ENCODE peak calls at places on chromosomes 12 and 14, in five cellular contexts. L, R, B, V and U are unnamed samples.

GRCh38 chr12:88577537-88577936 is 2.7 kb downstream of the KITLG start:
- DNase-seq in L (no peak), R (no peak), B (peak; percentile 70), V (peak; percentile 58), U (peak; percentile 79)

GRCh38 chr14:69153848-69154208 is 909 bp upstream of the DCAF5 start:
- DNase-seq in L (peak; percentile 42), R (no peak), B (no peak), V (peak; percentile 29), U (no peak)

GRCh38 chr12:6059221-6059620 is 65.2 kb downstream of the VWF start:
- DNase-seq in L (no peak), R (no peak), B (no peak), V (no peak), U (no peak)

GRCh38 chr12:70824511-70824910 is 96.0 kb downstream of the PTPRR start:
- DNase-seq in L (no peak), R (no peak), B (no peak), V (no peak), U (no peak)

GRCh38 chr12:82981150-82981549 is 294.4 kb downstream of the TMTC2 start:
- DNase-seq in L (no peak), R (no peak), B (no peak), V (no peak), U (no peak)

GRCh38 chr14:61196792-61197191 is 84.3 kb downstream of the TMEM30B start:
- DNase-seq in L (no peak), R (no peak), B (no peak), V (no peak), U (peak; percentile 25)

GRCh38 chr12:107309020-107309419 is 215.7 kb upstream of the CRY1 start:
- DNase-seq in L (no peak), R (no peak), B (no peak), V (no peak), U (no peak)

GRCh38 chr12:132572801-132573760 is 37.3 kb downstream of the LRCOL1 start:
- DNase-seq in L (no peak), R (no peak), B (no peak), V (no peak), U (no peak)

GRCh38 chr12:4817813-4818212 is 91.9 kb upstream of the KCNA1 start:
- DNase-seq in L (no peak), R (no peak), B (no peak), V (no peak), U (no peak)

GRCh38 chr12:121490401-121491257 is 90.2 kb downstream of the KDM2B start:
- DNase-seq in L (no peak), R (no peak), B (no peak), V (no peak), U (no peak)

GRCh38 chr12:52121848-52122838 is 42.6 kb downstream of the SMIM41 start:
- DNase-seq in L (no peak), R (peak; percentile 85), B (peak; percentile 22), V (no peak), U (no peak)

GRCh38 chr14:54683882-54684794 is 117.2 kb downstream of the SAMD4A start:
- DNase-seq in L (peak; percentile 44), R (peak; percentile 39), B (peak; percentile 80), V (peak; percentile 81), U (peak; percentile 89)

GRCh38 chr12:43289412-43289811 is 262.6 kb downstream of the ADAMTS20 start:
- DNase-seq in L (no peak), R (no peak), B (no peak), V (peak; percentile 74), U (no peak)

GRCh38 chr12:111034148-111034910 is 114.0 kb upstream of the MYL2 start:
- DNase-seq in L (no peak), R (peak; percentile 29), B (no peak), V (no peak), U (peak; percentile 41)

GRCh38 chr12:109728921-109729836 is 15.6 kb downstream of the FAM222A start:
- DNase-seq in L (no peak), R (peak; percentile 16), B (no peak), V (no peak), U (peak; percentile 15)

GRCh38 chr12:123237646-123238329 is 4.6 kb downstream of the MTRFR start:
- DNase-seq in L (peak; percentile 26), R (peak; percentile 76), B (peak; percentile 73), V (peak; percentile 22), U (peak; percentile 77)

GRCh38 chr12:29869916-29870315 is 86.2 kb upstream of the TMTC1 start:
- DNase-seq in L (peak; percentile 1), R (no peak), B (no peak), V (no peak), U (no peak)

GRCh38 chr12:132449565-132450390 is 40.2 kb upstream of the FBRSL1 start:
- DNase-seq in L (no peak), R (no peak), B (no peak), V (no peak), U (no peak)

GRCh38 chr12:56081393-56082347 is 1.7 kb downstream of the ERBB3 start:
- DNase-seq in L (no peak), R (peak; percentile 39), B (no peak), V (no peak), U (no peak)

GRCh38 chr12:112792743-112793142 is 1.2 kb downstream of the RPH3A start:
- DNase-seq in L (no peak), R (no peak), B (no peak), V (no peak), U (no peak)
- H3K27me3 ChIP-seq in L (no peaks in the 10 kb centered on the region), R (no peaks in the 10 kb centered on the region), B (peaks cover 3% of the 10 kb centered on the region), V (peaks cover 5% of the 10 kb centered on the region), U (no peaks in the 10 kb centered on the region)

DNA sequence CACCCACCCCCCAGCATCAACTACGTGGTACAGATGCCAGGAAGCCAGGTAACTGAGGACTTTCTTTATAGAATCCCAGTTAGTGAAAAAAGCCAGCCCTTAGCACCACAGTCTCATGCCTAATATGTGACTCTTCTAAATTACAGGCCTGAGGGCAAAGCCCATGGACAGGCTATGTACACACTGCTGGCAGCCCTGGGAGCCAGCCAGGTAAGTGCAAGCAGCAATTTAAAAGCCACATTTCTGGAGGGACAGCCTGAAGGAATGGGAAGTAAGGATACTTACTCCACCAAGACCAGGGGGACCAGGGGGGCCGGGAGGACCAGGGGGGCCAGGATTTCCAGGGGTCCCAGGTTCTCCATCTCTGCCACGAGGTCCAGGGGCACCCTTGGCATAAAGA is 7.0 kb downstream of the COL2A1 start:
- DNase-seq in L (no peak), R (no peak), B (peak; percentile 26), V (no peak), U (no peak)
- H3K27me3 ChIP-seq in L (peaks cover 23% of the 10 kb centered on the region), R (peaks cover 61% of the 10 kb centered on the region), B (peaks cover 37% of the 10 kb centered on the region), V (peaks cover 65% of the 10 kb centered on the region), U (peaks cover 8% of the 10 kb centered on the region)

GRCh38 chr14:52919971-52920370 is 30.9 kb downstream of the FERMT2 start:
- DNase-seq in L (peak; percentile 50), R (no peak), B (no peak), V (no peak), U (peak; percentile 39)
- H3K27me3 ChIP-seq in L (no peaks in the 10 kb centered on the region), R (no peaks in the 10 kb centered on the region), B (no peaks in the 10 kb centered on the region), V (no peaks in the 10 kb centered on the region), U (no peaks in the 10 kb centered on the region)

GRCh38 chr12:113641426-113641825 is 169.8 kb upstream of the LHX5 start:
- DNase-seq in L (no peak), R (no peak), B (no peak), V (no peak), U (no peak)
- H3K27me3 ChIP-seq in L (peaks cover 39% of the 10 kb centered on the region), R (peaks cover 15% of the 10 kb centered on the region), B (peaks cover 10% of the 10 kb centered on the region), V (peaks cover 12% of the 10 kb centered on the region), U (no peaks in the 10 kb centered on the region)

GRCh38 chr14:101561145-101561896 is at the start of gene DIO3:
- DNase-seq in L (no peak), R (peak; percentile 80), B (no peak), V (peak; percentile 11), U (no peak)
- H3K27me3 ChIP-seq in L (peaks cover 66% of the 10 kb centered on the region), R (peaks cover 81% of the 10 kb centered on the region), B (peaks cover 77% of the 10 kb centered on the region), V (peaks cover 68% of the 10 kb centered on the region), U (peaks cover 50% of the 10 kb centered on the region)

GRCh38 chr12:28622416-28622815 is 432.2 kb downstream of the CCDC91 start:
- DNase-seq in L (peak; percentile 16), R (no peak), B (peak; percentile 81), V (peak; percentile 64), U (peak; percentile 38)
- H3K27me3 ChIP-seq in L (no peaks in the 10 kb centered on the region), R (no peaks in the 10 kb centered on the region), B (no peaks in the 10 kb centered on the region), V (no peaks in the 10 kb centered on the region), U (no peaks in the 10 kb centered on the region)

GRCh38 chr14:99287269-99287942 is 15.4 kb upstream of the BCL11B start:
- DNase-seq in L (no peak), R (no peak), B (no peak), V (peak; percentile 11), U (no peak)

GRCh38 chr14:99281396-99281795 is 9.4 kb upstream of the BCL11B start:
- DNase-seq in L (no peak), R (no peak), B (no peak), V (no peak), U (no peak)

GRCh38 chr14:99286761-99287160 is 14.8 kb upstream of the BCL11B start:
- DNase-seq in L (no peak), R (no peak), B (no peak), V (no peak), U (no peak)

GRCh38 chr14:99282261-99283050 is 10.5 kb upstream of the BCL11B start:
- DNase-seq in L (no peak), R (no peak), B (no peak), V (no peak), U (no peak)

DNA sequence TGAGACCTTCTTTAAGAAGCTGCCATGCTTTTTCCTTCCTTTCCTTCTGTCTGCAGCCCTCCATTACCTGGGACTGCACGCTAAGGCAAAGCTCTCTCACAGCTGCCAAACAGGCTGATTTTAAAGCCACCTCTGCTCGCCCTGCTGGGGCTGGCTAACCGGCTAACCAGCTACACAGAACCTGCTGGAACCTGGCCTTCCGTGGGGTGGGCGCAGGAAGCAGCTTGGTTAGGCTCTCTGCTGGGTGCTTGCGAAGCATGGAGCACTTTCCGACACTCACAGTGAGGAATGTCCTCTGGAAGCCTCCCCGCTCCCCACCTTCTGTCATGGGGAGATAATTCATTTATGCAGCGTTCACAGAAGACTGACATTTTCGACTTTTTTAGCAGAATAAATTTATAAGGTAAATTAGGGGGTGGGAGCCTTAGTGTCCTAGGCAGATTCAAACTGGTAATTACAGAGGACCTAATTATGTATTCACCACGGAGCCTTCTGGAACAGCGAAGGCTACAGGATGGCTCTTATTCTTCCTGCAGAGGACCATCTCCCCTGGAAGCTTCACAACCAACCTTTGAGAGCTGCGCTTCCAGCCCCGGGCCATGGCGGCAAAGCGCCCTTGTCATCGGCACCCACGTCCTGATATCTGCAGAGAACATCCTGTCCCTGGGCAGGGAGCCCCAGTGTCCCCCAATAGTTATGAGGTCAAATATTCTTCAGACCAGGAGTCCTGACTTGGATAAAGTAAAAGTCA is 12.4 kb upstream of the BCL11B start:
- DNase-seq in L (no peak), R (no peak), B (no peak), V (no peak), U (no peak)
- H3K27me3 ChIP-seq in L (peaks cover 4% of the 10 kb centered on the region), R (peaks cover 33% of the 10 kb centered on the region), B (peaks cover 18% of the 10 kb centered on the region), V (peaks cover 9% of the 10 kb centered on the region), U (no peaks in the 10 kb centered on the region)